ENCODE peak calls at places on chromosomes 7 and 10, in eight cellular contexts. A is GM23338, V is MCF 10A, X is foreskin keratinocyte, F is heart right ventricle, C is fibroblast of pulmonary artery, H is RWPE1, I is ovary. S is an unnamed sample.

GRCh38 chr10:3432089-3432488 is 259.5 kb upstream of the PITRM1 start:
- DNase-seq in H (no peak), A (no peak), V (no peak), C (no peak), I (no peak), X (no peak), F (no peak), S (no peak)

GRCh38 chr7:50657341-50657873 is 92.2 kb upstream of the DDC start:
- DNase-seq in I (peak), X (no peak), F (peak), V (peak), A (no peak), H (peak), C (peak), S (no peak)

GRCh38 chr7:130814753-130815152 is 80.7 kb upstream of the KLF14 start:
- DNase-seq in V (peak), F (no peak), H (no peak), C (peak), A (peak), X (peak), I (no peak), S (no peak)

GRCh38 chr7:151632750-151633515 is 113.2 kb upstream of the RHEB start:
- DNase-seq in C (peak), X (peak), F (peak), H (no peak), I (peak), V (peak), A (peak), S (no peak)

GRCh38 chr7:135333196-135333595 is 99.6 kb downstream of the STRA8 start:
- DNase-seq in H (peak), F (no peak), A (no peak), I (no peak), C (peak), X (peak), V (peak), S (no peak)

GRCh38 chr7:94418851-94419250 is 24.2 kb downstream of the COL1A2 start:
- DNase-seq in C (no peak), I (no peak), X (no peak), A (no peak), V (no peak), F (no peak), H (no peak), S (no peak)

GRCh38 chr7:1300636-1301035 is 68.0 kb downstream of the UNCX start:
- DNase-seq in V (no peak), I (no peak), A (no peak), C (no peak), H (no peak), F (no peak), X (no peak), S (no peak)

GRCh38 chr10:4984971-4985594 is 18.6 kb downstream of the AKR1C2 start:
- DNase-seq in C (peak), I (no peak), V (no peak), F (no peak), H (no peak), X (no peak), A (no peak), S (no peak)

GRCh38 chr7:12415072-12415471 is 11.4 kb upstream of the VWDE start:
- DNase-seq in V (no peak), I (no peak), A (no peak), C (no peak), H (no peak), X (no peak), F (no peak), S (no peak)

GRCh38 chr7:20241491-20242261 is 24.5 kb upstream of the MACC1 start:
- DNase-seq in C (peak), I (no peak), X (peak), A (no peak), H (peak), V (peak), F (no peak), S (no peak)

GRCh38 chr7:14682910-14683465 is 219.6 kb downstream of the DGKB start:
- DNase-seq in V (no peak), X (no peak), I (no peak), F (no peak), H (no peak), A (no peak), C (no peak), S (no peak)

GRCh38 chr7:80213814-80214213 is 79.2 kb downstream of the GNAI1 start:
- DNase-seq in F (no peak), X (no peak), C (no peak), H (no peak), I (no peak), V (no peak), A (no peak), S (no peak)

GRCh38 chr10:30893208-30893607 is 138.5 kb downstream of the ZNF438 start:
- DNase-seq in H (no peak), I (no peak), V (no peak), F (no peak), X (no peak), A (no peak), C (peak), S (no peak)

GRCh38 chr7:4797858-4798705 is 22.7 kb downstream of the AP5Z1 start:
- DNase-seq in F (peak), A (peak), I (peak), C (peak), H (peak), V (peak), X (no peak), S (peak)

GRCh38 chr7:48742046-48742445 is 182.3 kb upstream of the CDC14C start:
- DNase-seq in F (no peak), V (no peak), X (no peak), A (no peak), C (no peak), H (no peak), I (no peak), S (no peak)

GRCh38 chr10:89206402-89207180 is 526 bp downstream of the CH25H start:
- DNase-seq in H (no peak), A (peak), X (no peak), V (no peak), C (peak), F (peak), I (peak), S (no peak)

GRCh38 chr10:3502606-3503005 is 282.4 kb downstream of the KLF6 start:
- DNase-seq in V (no peak), I (no peak), C (no peak), X (no peak), H (no peak), F (no peak), A (peak), S (no peak)

GRCh38 chr7:141053626-141054025 is 20.2 kb upstream of the TMEM178B start:
- DNase-seq in H (no peak), A (no peak), F (no peak), X (no peak), I (no peak), V (no peak), C (no peak), S (no peak)

GRCh38 chr7:1200045-1200444 is 32.6 kb upstream of the UNCX start:
- DNase-seq in H (no peak), C (peak), F (no peak), V (peak), I (no peak), A (no peak), X (no peak), S (no peak)

GRCh38 chr7:77855371-77856083 is 57.0 kb downstream of the PHTF2 start:
- DNase-seq in H (no peak), C (peak), X (no peak), I (no peak), F (peak), A (no peak), V (peak), S (no peak)

GRCh38 chr10:29734980-29735627 is 100.3 kb upstream of the SVIL start:
- DNase-seq in A (peak), V (peak), I (peak), C (peak), F (peak), H (peak), X (peak), S (no peak)

GRCh38 chr10:5338010-5338409 is 26.8 kb upstream of the UCN3 start:
- DNase-seq in H (no peak), X (no peak), F (no peak), I (no peak), A (no peak), V (no peak), C (no peak), S (no peak)

GRCh38 chr7:76327610-76328009 is 25.1 kb downstream of the HSPB1 start:
- DNase-seq in C (no peak), H (no peak), A (no peak), I (no peak), F (no peak), X (no peak), V (no peak), S (no peak)

GRCh38 chr10:132851451-132851850 is 65.5 kb upstream of the NKX6-2 start:
- DNase-seq in I (no peak), C (no peak), A (no peak), X (no peak), V (no peak), H (no peak), F (no peak), S (no peak)

GRCh38 chr7:43273939-43274719 is 161.7 kb downstream of the HECW1 start:
- DNase-seq in F (no peak), I (no peak), C (no peak), V (no peak), H (no peak), X (no peak), A (no peak), S (no peak)

GRCh38 chr10:132095403-132096113 is 29.8 kb downstream of the JAKMIP3 start:
- DNase-seq in I (no peak), V (no peak), H (no peak), X (no peak), A (no peak), F (no peak), C (no peak), S (no peak)

GRCh38 chr10:53111529-53111928 is 338.9 kb upstream of the MBL2 start:
- DNase-seq in F (no peak), X (no peak), H (no peak), A (no peak), C (no peak), V (no peak), I (no peak), S (no peak)

GRCh38 chr10:71888623-71889387 is 37.8 kb upstream of the PSAP start:
- DNase-seq in H (peak), C (peak), I (peak), V (peak), A (peak), F (peak), X (peak), S (no peak)

GRCh38 chr10:71891437-71891836 is 40.4 kb upstream of the PSAP start:
- DNase-seq in X (no peak), C (no peak), H (no peak), A (no peak), I (no peak), F (no peak), V (no peak), S (no peak)

GRCh38 chr10:71887767-71888166 is 36.7 kb upstream of the PSAP start:
- DNase-seq in H (no peak), A (no peak), I (no peak), C (no peak), F (no peak), X (no peak), V (no peak), S (no peak)

GRCh38 chr10:71888248-71888622 is 37.2 kb upstream of the PSAP start:
- DNase-seq in H (no peak), I (no peak), V (no peak), X (no peak), A (no peak), F (no peak), C (no peak), S (no peak)

DNA sequence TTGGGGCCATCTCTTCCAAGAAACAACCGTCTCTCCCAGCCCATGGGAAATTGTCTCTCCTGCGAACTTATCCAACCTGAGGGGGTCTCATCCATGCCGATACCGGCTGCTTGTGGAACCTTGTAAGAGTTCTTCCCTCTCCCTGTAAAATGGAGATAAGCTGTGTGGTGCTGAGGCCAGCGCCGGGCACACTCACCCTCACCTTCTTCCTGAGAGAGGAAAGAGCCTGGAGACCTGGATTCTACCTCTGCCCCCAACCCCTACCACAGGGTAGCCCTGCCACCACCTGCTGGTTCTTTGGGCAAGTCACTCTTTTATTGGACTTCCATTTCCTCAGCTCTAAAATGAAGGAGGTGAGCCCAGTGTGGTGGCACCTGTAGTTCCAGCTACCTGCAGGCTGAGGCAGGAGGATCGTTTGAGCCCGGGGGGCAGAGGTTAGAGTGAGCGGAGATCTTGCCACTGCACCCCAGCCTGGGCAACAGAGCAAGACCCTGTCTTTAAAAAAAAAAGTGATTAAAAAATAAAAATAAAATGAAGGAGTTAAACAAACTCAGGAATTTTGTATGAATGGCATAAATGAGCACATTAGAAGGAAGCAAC is 38.4 kb upstream of the PSAP start:
- DNase-seq in F (no peak), I (no peak), X (peak), H (no peak), V (peak), A (peak), C (no peak), S (no peak)
- TF ChIP-seq CTCF in F (no peak), I (no peak), X (peak), H (no peak), V (no peak), A (no peak), C (no peak), S (no peak)

DNA sequence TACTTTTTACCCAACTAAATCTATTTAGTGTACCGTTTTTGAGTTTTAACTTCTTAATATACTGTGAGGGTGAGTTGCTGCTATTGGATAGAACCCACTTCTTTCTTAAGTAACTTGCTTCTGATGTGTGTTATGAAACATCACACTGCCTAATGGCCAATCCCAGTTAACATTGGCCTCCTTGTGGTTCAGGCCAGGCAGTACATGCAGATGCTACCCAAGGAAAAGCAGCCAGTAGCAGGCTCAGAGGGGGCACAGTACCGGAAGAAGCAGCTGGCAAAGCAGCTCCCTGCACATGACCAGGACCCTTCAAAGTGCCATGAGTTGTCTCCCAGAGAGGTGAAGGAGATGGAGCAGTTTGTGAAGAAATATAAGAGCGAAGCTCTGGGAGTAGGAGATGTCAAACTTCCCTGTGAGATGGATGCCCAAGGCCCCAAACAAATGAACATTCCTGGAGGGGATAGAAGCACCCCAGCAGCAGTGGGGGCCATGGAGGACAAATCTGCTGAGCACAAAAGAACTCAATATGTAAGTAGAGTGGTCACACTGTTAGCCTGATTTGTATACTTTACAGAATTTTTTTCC is 39.7 kb downstream of the TES start:
- DNase-seq in I (no peak), H (peak), C (peak), V (peak), F (no peak), A (peak), X (no peak), S (no peak)
- TF ChIP-seq CTCF in I (no peak), H (peak), C (peak), V (peak), F (no peak), A (peak), X (peak), S (peak)

GRCh38 chr7:106523482-106523881 is 137.5 kb downstream of the CCDC71L start:
- DNase-seq in A (no peak), V (peak), H (no peak), I (no peak), F (no peak), C (no peak), X (no peak), S (no peak)

GRCh38 chr7:106521541-106521940 is 139.4 kb downstream of the CCDC71L start:
- DNase-seq in H (no peak), A (no peak), F (no peak), C (no peak), X (no peak), I (no peak), V (no peak), S (no peak)

GRCh38 chr7:106522691-106523090 is 138.3 kb downstream of the CCDC71L start:
- DNase-seq in F (no peak), H (no peak), V (no peak), I (no peak), X (no peak), C (no peak), A (no peak), S (no peak)

GRCh38 chr7:106518986-106519385 is 142.0 kb downstream of the CCDC71L start:
- DNase-seq in A (no peak), V (no peak), C (no peak), F (no peak), I (no peak), X (no peak), H (no peak), S (no peak)

DNA sequence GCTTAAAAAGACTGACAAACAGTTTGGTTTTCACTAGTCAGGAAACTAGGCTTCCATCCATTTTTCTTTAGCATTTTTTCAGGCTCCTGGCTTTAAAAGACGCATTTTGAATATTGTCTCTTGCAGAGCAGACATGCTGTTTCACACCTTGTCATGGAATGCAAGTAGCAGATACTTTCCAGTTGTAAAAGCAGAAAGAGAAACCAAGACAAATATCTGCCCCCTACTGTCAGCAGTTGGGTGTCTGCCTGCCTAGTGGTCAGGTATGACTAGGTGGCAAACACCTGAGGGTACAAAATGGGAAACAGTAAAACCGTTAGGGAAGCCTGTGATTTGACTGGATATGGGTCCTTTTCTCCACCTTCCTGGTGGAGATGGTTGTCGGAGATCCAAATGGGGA is 139.8 kb downstream of the CCDC71L start:
- DNase-seq in V (peak), C (no peak), H (no peak), X (peak), F (no peak), A (peak), I (no peak), S (no peak)
- TF ChIP-seq CTCF in V (no peak), C (no peak), H (no peak), X (peak), F (no peak), A (peak), I (no peak), S (no peak)

DNA sequence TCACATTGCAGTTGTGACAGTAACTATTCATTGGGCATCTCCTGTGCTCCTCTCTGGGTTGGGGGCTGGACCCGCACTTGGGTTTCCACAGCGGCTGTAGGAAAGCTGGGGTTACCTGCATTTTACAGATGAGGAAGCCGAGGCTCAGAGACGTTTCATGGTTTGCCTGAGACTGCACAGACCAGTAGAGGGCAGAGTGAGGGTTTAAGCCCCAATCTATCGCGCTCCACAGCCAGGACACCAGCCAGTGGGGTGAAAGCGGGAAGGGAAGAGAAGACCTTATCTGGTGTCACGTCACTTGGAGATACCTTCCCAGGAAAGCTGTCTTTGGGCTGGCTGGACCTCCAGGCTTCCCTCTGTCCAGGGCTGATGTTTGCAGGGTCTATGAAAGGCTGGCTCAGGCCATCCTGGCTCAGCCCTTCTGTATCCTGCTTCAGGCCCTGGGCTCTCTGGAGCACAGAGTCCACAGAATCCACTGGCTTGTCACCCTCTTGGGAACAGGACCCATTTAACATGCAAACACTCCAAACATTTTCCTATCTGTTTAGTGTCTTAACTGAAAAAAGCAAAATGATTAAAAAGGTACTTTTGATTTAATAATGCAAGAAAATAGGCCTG is 167.7 kb downstream of the EMX2 start:
- DNase-seq in H (no peak), I (no peak), V (peak), F (no peak), X (no peak), A (peak), C (no peak), S (no peak)
- TF ChIP-seq CTCF in H (no peak), I (no peak), V (no peak), F (no peak), X (peak), A (peak), C (no peak), S (peak)

GRCh38 chr7:158702944-158703343 is 1.7 kb downstream of the NCAPG2 start:
- DNase-seq in C (no peak), X (no peak), H (no peak), A (no peak), F (no peak), V (no peak), I (no peak), S (no peak)

GRCh38 chr7:158706273-158706704 is 1.7 kb upstream of the NCAPG2 start:
- DNase-seq in V (no peak), H (no peak), X (no peak), C (peak), A (no peak), F (no peak), I (no peak), S (no peak)

GRCh38 chr7:158706710-158707590 is 2.3 kb upstream of the NCAPG2 start:
- DNase-seq in F (no peak), H (no peak), V (no peak), A (no peak), X (no peak), I (no peak), C (no peak), S (no peak)

GRCh38 chr7:158705234-158705890 is 758 bp upstream of the NCAPG2 start:
- DNase-seq in I (no peak), H (no peak), C (no peak), X (no peak), A (peak), V (no peak), F (no peak), S (no peak)

DNA sequence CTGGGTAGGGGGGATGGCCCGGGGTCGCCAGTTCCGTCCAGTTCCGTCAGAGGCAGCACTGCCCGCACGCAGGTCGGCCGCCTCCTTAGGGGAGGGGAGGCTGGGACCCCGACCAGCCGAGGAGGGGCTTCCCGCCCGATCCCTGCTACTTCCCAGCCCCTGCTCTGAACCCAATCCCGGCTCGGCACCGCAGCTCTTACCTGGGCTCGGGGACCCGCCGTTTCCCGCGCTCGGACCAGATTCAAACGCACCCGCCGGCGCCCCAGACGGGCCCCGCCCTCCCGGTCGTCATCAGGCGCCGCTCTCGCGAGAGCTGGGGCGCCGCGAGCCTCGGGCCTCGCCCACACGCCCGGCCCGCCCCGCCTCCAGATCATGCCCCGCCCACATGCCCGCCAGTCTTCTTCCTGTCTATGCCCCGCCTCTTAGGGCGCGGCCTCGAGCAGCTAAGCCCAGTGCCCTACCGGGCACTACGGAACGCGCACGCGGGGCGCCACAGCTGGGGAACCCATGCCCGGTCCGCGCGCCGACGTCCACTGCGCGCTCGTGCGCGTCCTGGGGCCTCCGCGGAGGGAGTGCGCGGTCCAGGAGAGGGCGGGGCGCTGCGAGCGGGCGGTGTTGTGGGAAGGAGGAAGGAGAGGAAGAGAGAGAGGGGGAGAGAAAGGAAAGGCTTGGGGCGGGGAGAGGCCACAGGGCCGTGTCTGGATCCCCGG is at the start of gene NCAPG2:
- DNase-seq in C (peak), V (peak), I (peak), X (peak), H (peak), A (peak), F (peak), S (peak)
- TF ChIP-seq CTCF in C (no peak), V (no peak), I (peak), X (peak), H (no peak), A (no peak), F (no peak), S (no peak)